ENCODE peak calls at places on chromosomes 1 and 21, in seven cellular contexts. K is IMR-90, Z is osteoblast, W is RCC 7860, H is right cardiac atrium, E is pancreas, D is astrocyte of the spinal cord. O is an unnamed sample.

GRCh38 chr1:33501309-33501708 is 28.9 kb downstream of the ZSCAN20 start:
- DNase-seq in E (no peak), Z (no peak), W (no peak), D (no peak), K (no peak), H (no peak), O (no peak)

GRCh38 chr1:90534669-90535379 is 182.3 kb downstream of the BARHL2 start:
- DNase-seq in H (no peak), E (no peak), K (no peak), W (no peak), Z (no peak), D (no peak), O (no peak)

GRCh38 chr1:182299728-182300581 is 91.6 kb downstream of the GLUL start:
- DNase-seq in E (no peak), K (no peak), Z (no peak), D (peak; percentile 9), H (peak; percentile 70), W (no peak), O (peak; percentile 27)

GRCh38 chr1:17866451-17867029 is 111.4 kb downstream of the ACTL8 start:
- DNase-seq in W (peak; percentile 90), Z (peak; percentile 94), D (peak; percentile 79), K (peak; percentile 95), E (no peak), H (no peak), O (peak; percentile 82)

GRCh38 chr1:228410015-228410414 is 3.4 kb upstream of the TRIM11 start:
- DNase-seq in K (peak; percentile 51), D (no peak), H (peak; percentile 45), E (no peak), Z (peak; percentile 55), W (no peak), O (peak; percentile 38)

GRCh38 chr21:44390886-44391285 is 37.5 kb downstream of the TRPM2 start:
- DNase-seq in Z (peak; percentile 22), K (no peak), E (no peak), D (no peak), H (no peak), W (no peak), O (no peak)

GRCh38 chr1:203631349-203631748 is 4.7 kb downstream of the ATP2B4 start:
- DNase-seq in Z (no peak), W (no peak), E (no peak), D (no peak), K (no peak), H (no peak), O (no peak)

GRCh38 chr1:92066321-92066720 is 8.9 kb downstream of the SETSIP start:
- DNase-seq in H (no peak), E (no peak), K (no peak), D (no peak), Z (no peak), W (no peak), O (no peak)

GRCh38 chr1:36342426-36343185 is 19.2 kb upstream of the EVA1B start:
- DNase-seq in K (peak; percentile 67), H (peak; percentile 54), Z (peak; percentile 97), W (peak; percentile 93), E (peak; percentile 52), D (peak; percentile 50), O (peak; percentile 82)

GRCh38 chr1:37035828-37036666 is 1.7 kb upstream of the GRIK3 start:
- DNase-seq in Z (no peak), W (no peak), D (no peak), H (no peak), K (no peak), E (no peak), O (no peak)

GRCh38 chr21:22346576-22346975 is 1348.4 kb downstream of the NCAM2 start:
- DNase-seq in H (no peak), W (no peak), Z (no peak), K (no peak), E (no peak), D (no peak), O (no peak)

O was measured in bronchial epithelial cell.